ENCODE peak calls at places on chromosomes 13 and 19, in ten cellular contexts. R is A549, P is ascending aorta, Y is K562, T is HL-60, H is GM12878, L is lower lobe of right lung, I is neural progenitor cell, F is pancreas, W is mammary epithelial cell. E is an unnamed sample.

GRCh38 chr19:39236527-39236926 is 8.3 kb downstream of the IFNL3 start:
- DNase-seq in R (no peak), P (no peak), Y (no peak), T (no peak), H (no peak), L (no peak), I (no peak), F (peak), W (no peak), E (no peak)

GRCh38 chr13:85806553-85807175 is 7.4 kb upstream of the SLITRK6 start:
- DNase-seq in R (no peak), P (no peak), Y (peak), T (peak), H (no peak), L (no peak), I (peak), F (no peak), W (peak), E (no peak)

GRCh38 chr13:111099292-111099691 is 15.8 kb upstream of the ARHGEF7 start:
- DNase-seq in R (no peak), P (no peak), Y (no peak), T (no peak), H (no peak), L (no peak), I (no peak), F (no peak), W (peak), E (no peak)

GRCh38 chr13:42745655-42746054 is 35.7 kb upstream of the FAM216B start:
- DNase-seq in R (no peak), P (no peak), Y (no peak), T (no peak), H (no peak), L (no peak), I (no peak), F (no peak), W (no peak), E (no peak)

GRCh38 chr13:78334059-78334458 is 269.3 kb downstream of the POU4F1 start:
- DNase-seq in R (no peak), P (no peak), Y (no peak), T (no peak), H (no peak), L (no peak), I (peak), F (no peak), W (no peak), E (no peak)

GRCh38 chr19:38045554-38046253 is 138.7 kb downstream of the SIPA1L3 start:
- DNase-seq in R (no peak), P (no peak), Y (no peak), T (no peak), H (no peak), L (no peak), I (no peak), F (no peak), W (no peak), E (no peak)

GRCh38 chr13:94233831-94234230 is 245.7 kb downstream of the DCT start:
- DNase-seq in R (no peak), P (no peak), Y (no peak), T (no peak), H (no peak), L (no peak), I (no peak), F (no peak), W (no peak), E (no peak)

GRCh38 chr13:110775576-110775975 is 62.1 kb downstream of the ING1 start:
- DNase-seq in R (no peak), P (no peak), Y (no peak), T (peak), H (no peak), L (no peak), I (no peak), F (no peak), W (no peak), E (no peak)

GRCh38 chr13:74197686-74198085 is 63.5 kb upstream of the KLF12 start:
- DNase-seq in R (no peak), P (no peak), Y (no peak), T (no peak), H (no peak), L (no peak), I (no peak), F (no peak), W (peak), E (no peak)

GRCh38 chr13:27171830-27172494 is 351 bp upstream of the USP12 start:
- DNase-seq in R (peak), P (peak), Y (peak), T (peak), H (no peak), L (peak), I (peak), F (peak), W (peak), E (peak)

GRCh38 chr19:52473655-52474350 is 20.4 kb downstream of the ZNF578 start:
- DNase-seq in R (no peak), P (no peak), Y (no peak), T (no peak), H (no peak), L (no peak), I (no peak), F (no peak), W (no peak), E (no peak)

GRCh38 chr19:8262431-8262830 is 45.7 kb downstream of the CD320 start:
- DNase-seq in R (no peak), P (peak), Y (no peak), T (no peak), H (no peak), L (no peak), I (no peak), F (no peak), W (no peak), E (peak)

GRCh38 chr13:35992964-35993363 is 138.2 kb downstream of the DCLK1 start:
- DNase-seq in R (no peak), P (no peak), Y (no peak), T (no peak), H (no peak), L (no peak), I (no peak), F (no peak), W (no peak), E (no peak)

GRCh38 chr19:50555033-50555432 is 13.2 kb downstream of the LRRC4B start:
- DNase-seq in R (no peak), P (no peak), Y (no peak), T (no peak), H (no peak), L (no peak), I (no peak), F (no peak), W (no peak), E (no peak)

GRCh38 chr19:10003271-10003670 is 7.0 kb downstream of the COL5A3 start:
- DNase-seq in R (no peak), P (no peak), Y (no peak), T (no peak), H (no peak), L (no peak), I (no peak), F (no peak), W (no peak), E (no peak)
- H3K4me3 ChIP-seq in R (no peak), P (no peak), Y (no peak), T (no peak), H (no peak), L (no peak), I (no peak), F (no peak), W (no peak), E (no peak)

DNA sequence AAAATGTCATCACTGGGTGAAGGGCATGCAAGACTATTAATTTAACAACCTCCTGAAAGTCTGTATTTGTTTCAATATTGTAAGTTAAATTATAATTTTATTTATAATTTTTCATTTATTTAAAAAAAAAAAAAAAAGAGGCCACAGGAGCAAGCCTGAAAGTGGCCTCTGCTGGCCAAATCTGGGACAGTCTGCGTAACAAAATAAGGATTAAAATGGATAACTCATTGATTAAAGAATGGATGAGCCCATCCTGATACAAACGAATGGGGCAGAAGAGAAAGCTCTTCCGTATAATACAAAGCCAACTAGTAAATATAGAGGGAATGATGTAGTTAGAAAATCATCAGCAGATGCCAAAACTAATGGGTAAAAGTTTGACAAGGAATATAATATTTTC is 36.2 kb downstream of the SUCLA2 start:
- DNase-seq in R (no peak), P (no peak), Y (no peak), T (no peak), H (no peak), L (no peak), I (no peak), F (no peak), W (no peak), E (no peak)
- TF ChIP-seq CTCF in R (no peak), P (no peak), Y (no peak), T (no peak), H (no peak), L (no peak), I (no peak), F (no peak), W (no peak), E (no peak)

GRCh38 chr19:10862561-10863106 is 8.7 kb upstream of the CARM1 start:
- DNase-seq in R (no peak), P (no peak), Y (peak), T (no peak), H (no peak), L (no peak), I (no peak), F (no peak), W (no peak), E (no peak)
- H3K27ac ChIP-seq in R (no peak), P (peak), Y (peak), T (no peak), H (no peak), L (peak), I (no peak), F (no peak), W (no peak), E (peak)

DNA sequence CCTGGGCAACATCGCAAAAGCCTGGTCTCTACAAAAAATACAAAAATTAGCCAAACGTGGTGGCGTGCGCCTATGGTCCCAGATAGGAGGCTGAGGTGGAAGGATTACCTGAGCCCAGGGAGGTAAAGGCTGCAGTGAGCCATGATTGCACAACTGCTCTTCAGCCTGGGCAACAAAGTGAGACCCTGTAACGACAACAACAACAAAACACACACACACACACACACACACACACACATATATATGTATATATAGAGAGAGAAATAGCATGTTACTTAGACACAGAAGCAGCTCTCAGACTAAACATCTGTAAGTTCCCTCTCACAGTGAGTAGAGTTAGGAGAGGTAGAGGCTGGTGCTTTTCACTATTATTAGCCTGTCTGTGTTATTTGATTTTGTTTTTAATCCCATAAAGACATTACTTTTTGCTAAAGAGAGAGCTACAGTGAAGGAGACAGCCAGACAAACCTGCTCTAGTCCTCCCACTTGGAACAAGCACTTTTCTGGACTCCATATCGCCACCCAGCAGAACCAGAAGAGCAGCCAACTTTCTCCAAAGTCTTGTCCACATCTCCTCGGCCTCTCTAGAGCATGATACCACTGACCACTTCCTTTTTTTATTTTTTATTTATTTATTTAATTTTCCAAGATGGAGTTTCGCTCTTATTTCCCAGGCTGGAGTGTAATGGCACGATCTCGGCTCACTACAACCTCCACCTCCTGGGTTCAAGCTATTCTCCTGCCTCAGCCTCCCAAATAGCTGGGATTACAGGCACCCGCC is 2.8 kb upstream of the LIN7B start:
- DNase-seq in R (no peak), P (no peak), Y (no peak), T (no peak), H (no peak), L (no peak), I (no peak), F (no peak), W (no peak), E (no peak)
- H3K4me3 ChIP-seq in R (no peak), P (no peak), Y (no peak), T (no peak), H (no peak), L (no peak), I (no peak), F (no peak), W (no peak), E (no peak)

DNA sequence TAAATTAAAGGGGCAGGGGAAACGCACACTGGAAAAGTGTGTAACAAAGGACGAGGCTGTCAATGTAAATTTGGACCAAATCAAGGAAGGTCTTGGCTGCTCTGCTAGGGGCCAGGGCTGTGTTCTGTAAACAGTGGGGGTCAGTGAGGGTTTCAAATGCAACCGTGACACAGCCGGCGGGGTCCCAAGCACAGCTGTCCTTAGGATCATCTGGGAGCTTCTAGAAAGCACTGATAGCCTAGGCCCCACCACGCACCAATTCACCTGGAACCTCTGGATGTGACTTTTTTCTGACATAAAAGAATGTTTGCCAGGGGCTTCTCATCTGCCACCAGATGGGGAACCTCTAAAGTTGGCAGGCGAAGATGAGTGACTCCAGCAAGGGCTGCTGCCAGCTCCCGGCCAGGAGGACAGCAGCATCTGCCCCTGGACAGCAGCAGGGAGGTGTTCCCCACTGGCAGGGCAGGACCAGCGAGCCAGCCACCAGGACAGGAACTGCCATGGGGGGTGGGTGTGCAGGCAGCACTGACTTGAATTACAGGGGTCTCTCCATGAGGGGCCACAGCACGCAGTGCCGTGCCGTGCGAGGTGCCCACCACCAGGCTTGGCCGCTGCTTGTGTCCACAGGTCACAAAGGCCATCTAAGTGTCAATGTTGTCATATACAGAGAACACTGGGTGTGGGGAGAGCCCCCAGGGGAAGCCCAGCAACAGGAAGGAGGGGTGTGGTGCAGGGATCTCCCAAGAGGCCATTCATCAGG is 87.5 kb downstream of the SOX1 start:
- DNase-seq in R (no peak), P (no peak), Y (no peak), T (no peak), H (no peak), L (no peak), I (no peak), F (no peak), W (no peak), E (peak)
- TF ChIP-seq CTCF in R (no peak), P (no peak), Y (no peak), T (no peak), H (no peak), L (no peak), I (no peak), F (no peak), W (no peak), E (no peak)

GRCh38 chr13:33446821-33447481 is 161.4 kb upstream of the STARD13 start:
- DNase-seq in R (no peak), P (no peak), Y (no peak), T (no peak), H (no peak), L (peak), I (no peak), F (no peak), W (peak), E (no peak)
- H3K27ac ChIP-seq in R (no peak), P (no peak), Y (no peak), T (no peak), H (no peak), L (no peak), I (no peak), F (no peak), W (no peak), E (no peak)

GRCh38 chr19:3028305-3029069 is 593 bp downstream of the TLE2 start:
- DNase-seq in R (no peak), P (no peak), Y (peak), T (no peak), H (no peak), L (no peak), I (peak), F (peak), W (no peak), E (no peak)
- H3K4me3 ChIP-seq in R (peak), P (peak), Y (peak), T (no peak), H (no peak), L (peak), I (peak), F (peak), W (peak), E (peak)

GRCh38 chr19:14052470-14052869 is 9.4 kb downstream of the PALM3 start:
- DNase-seq in R (no peak), P (no peak), Y (no peak), T (no peak), H (no peak), L (no peak), I (no peak), F (no peak), W (no peak), E (no peak)
- TF ChIP-seq CTCF in R (no peak), P (no peak), Y (no peak), T (no peak), H (no peak), L (no peak), I (no peak), F (no peak), W (no peak), E (no peak)

DNA sequence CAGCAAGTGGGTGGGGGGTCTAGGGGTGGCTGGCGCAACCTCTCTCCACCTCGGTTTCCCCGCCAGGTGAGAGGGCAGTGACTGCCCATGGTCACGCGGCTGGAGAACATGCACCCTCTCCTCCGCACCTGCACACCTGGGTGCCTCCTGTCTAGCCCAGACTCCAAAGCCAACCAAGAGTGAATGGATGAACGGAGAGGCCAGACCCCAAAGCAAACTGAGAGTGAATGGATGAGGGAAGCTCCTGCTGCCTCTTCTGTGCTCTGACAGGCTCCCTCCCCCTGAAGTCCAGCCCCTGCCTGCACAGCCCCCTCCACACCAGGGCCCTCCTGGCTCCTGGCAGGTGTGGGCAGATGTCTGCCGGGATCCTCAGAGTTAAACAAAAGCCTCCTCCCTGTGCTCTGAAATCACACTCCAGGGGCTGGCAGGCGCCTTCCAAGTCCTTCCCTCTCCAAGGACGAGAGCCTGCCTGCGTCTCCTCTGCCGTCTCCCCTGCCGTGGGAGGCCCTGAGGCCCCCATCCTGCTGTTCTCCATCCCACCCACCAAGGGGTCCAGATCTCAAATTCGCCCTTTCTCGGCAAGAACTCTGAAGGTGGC is 2.2 kb downstream of the SBNO2 start:
- DNase-seq in R (no peak), P (no peak), Y (no peak), T (no peak), H (no peak), L (peak), I (peak), F (peak), W (peak), E (no peak)
- H3K27ac ChIP-seq in R (peak), P (peak), Y (no peak), T (no peak), H (no peak), L (peak), I (peak), F (peak), W (peak), E (peak)

E was measured in upper lobe of right lung.